ENCODE peak calls at places on chromosomes 12 and 14, in seven cellular contexts. A is stimulated activated CD8-positive, alpha-beta memory T cell treated with anti-CD3 and anti-CD28 coated beads, Interleukin-12 subunit alpha, Interleukin-12 subunit beta, amount 100 ng/mL, for 4 hours; G is lung microvascular endothelial cell; M is left ventricle myocardium inferior; O is CMK; B is germinal center; X is sciatic nerve. I is an unnamed sample.

GRCh38 chr12:58443273-58443980 is 476.9 kb downstream of the LRIG3 start:
- DNase-seq in X (no peak), M (no peak), A (no peak), G (peak; percentile 68), B (no peak), O (no peak), I (no peak)

GRCh38 chr14:86646688-86647687 is 1117.0 kb downstream of the FLRT2 start:
- DNase-seq in B (no peak), O (no peak), X (no peak), G (no peak), A (no peak), M (no peak), I (no peak)

GRCh38 chr14:101830271-101830670 is 68.8 kb downstream of the PPP2R5C start:
- DNase-seq in X (no peak), O (no peak), G (no peak), A (no peak), M (no peak), B (no peak), I (no peak)

GRCh38 chr14:53951661-53952265 is 4.9 kb downstream of the BMP4 start:
- DNase-seq in G (no peak), X (no peak), A (no peak), O (no peak), M (peak; percentile 14), B (no peak), I (no peak)

GRCh38 chr14:77455966-77456640 is 1.3 kb downstream of the VIPAS39 start:
- DNase-seq in B (no peak), A (no peak), X (no peak), M (no peak), G (no peak), O (no peak), I (no peak)

GRCh38 chr14:35355981-35356839 is 48.3 kb downstream of the NFKBIA start:
- DNase-seq in B (no peak), O (no peak), X (no peak), M (no peak), G (no peak), A (no peak), I (no peak)

GRCh38 chr12:50633950-50634349 is 129.2 kb downstream of the DIP2B start:
- DNase-seq in G (peak; percentile 83), X (no peak), A (no peak), O (no peak), M (no peak), B (no peak), I (no peak)

GRCh38 chr12:95836185-95836609 is 22.6 kb upstream of the SNRPF start:
- DNase-seq in G (peak; percentile 83), A (no peak), O (no peak), X (no peak), B (no peak), M (no peak), I (no peak)

GRCh38 chr12:52391618-52392002 is 6.2 kb upstream of the KRT84 start:
- DNase-seq in G (no peak), B (no peak), O (no peak), X (no peak), A (no peak), M (peak; percentile 78), I (no peak)

GRCh38 chr14:35696575-35696974 is 112.5 kb downstream of the RALGAPA1 start:
- DNase-seq in O (no peak), X (no peak), M (no peak), A (no peak), B (no peak), G (peak; percentile 6), I (no peak)

GRCh38 chr12:80400591-80400991 is 43.4 kb upstream of the PTPRQ start:
- DNase-seq in A (no peak), X (no peak), O (no peak), G (no peak), M (no peak), B (no peak), I (no peak)

GRCh38 chr14:72904840-72905561 is 11.1 kb upstream of the DPF3 start:
- DNase-seq in B (peak; percentile 61), A (no peak), X (peak; percentile 76), M (peak; percentile 41), G (peak; percentile 72), O (no peak), I (peak; percentile 57)

GRCh38 chr12:65533177-65533883 is 254.8 kb downstream of the MSRB3 start:
- DNase-seq in G (peak; percentile 84), M (no peak), A (no peak), B (no peak), O (no peak), X (no peak), I (no peak)

GRCh38 chr12:78683031-78683430 is 181.5 kb upstream of the SYT1 start:
- DNase-seq in M (no peak), G (peak; percentile 39), O (no peak), B (no peak), X (no peak), A (no peak), I (no peak)

I was measured in CD4-positive, alpha-beta T cell.